ENCODE peak calls at places on chromosomes 13 and 19, in five cellular contexts. Z is left lung, H is left ventricle myocardium superior, T is sciatic nerve, U is K562. Y is an unnamed sample.

GRCh38 chr19:16209266-16209665 is 11.6 kb downstream of the AP1M1 start:
- ATAC-seq in T (no peak), H (no peak), U (no peak), Z (no peak), Y (no peak)

GRCh38 chr19:45171211-45171623 is 6.8 kb downstream of the TRAPPC6A start:
- ATAC-seq in U (peak), T (no peak), H (peak), Z (no peak), Y (peak)

GRCh38 chr13:99362362-99362761 is 55.2 kb upstream of the GPR183 start:
- ATAC-seq in T (no peak), U (no peak), Z (no peak), H (no peak), Y (no peak)

GRCh38 chr13:45078003-45078402 is 42.3 kb upstream of the GTF2F2 start:
- ATAC-seq in H (no peak), U (no peak), Z (no peak), T (no peak), Y (no peak)

GRCh38 chr19:13282486-13283065 is 132.4 kb downstream of the IER2 start:
- ATAC-seq in Z (no peak), H (no peak), T (no peak), U (no peak), Y (no peak)

GRCh38 chr19:781800-782194 is 15.5 kb upstream of the PTBP1 start:
- ATAC-seq in H (no peak), U (no peak), Z (no peak), T (no peak), Y (no peak)

GRCh38 chr19:10835089-10835753 is 791 bp downstream of the TMED1 start:
- ATAC-seq in Z (peak), T (peak), U (peak), H (no peak), Y (no peak)

GRCh38 chr13:101618440-101619187 is 166.1 kb downstream of the ITGBL1 start:
- ATAC-seq in H (no peak), Z (no peak), U (no peak), T (no peak), Y (peak)

GRCh38 chr19:12513531-12514061 is 29.0 kb upstream of the ZNF709 start:
- ATAC-seq in T (no peak), Z (no peak), H (peak), U (no peak), Y (no peak)

GRCh38 chr13:79227418-79227817 is 178.6 kb downstream of the RBM26 start:
- ATAC-seq in U (no peak), H (no peak), T (no peak), Z (no peak), Y (no peak)

GRCh38 chr13:53136554-53136953 is 107.9 kb downstream of the OLFM4 start:
- ATAC-seq in T (no peak), Z (no peak), H (no peak), U (no peak), Y (no peak)

GRCh38 chr19:1752757-1753728 is at the start of gene ONECUT3:
- ATAC-seq in Z (no peak), H (no peak), U (no peak), T (no peak), Y (no peak)

GRCh38 chr19:19439083-19439482 is 33.6 kb downstream of the GATAD2A start:
- ATAC-seq in Z (no peak), H (no peak), T (no peak), U (peak), Y (no peak)

GRCh38 chr19:2602391-2603181 is 99.9 kb downstream of the GNG7 start:
- ATAC-seq in T (peak), U (no peak), H (peak), Z (peak), Y (no peak)

GRCh38 chr13:50676602-50677001 is 166.9 kb downstream of the DLEU7 start:
- ATAC-seq in T (peak), U (no peak), Z (peak), H (no peak), Y (no peak)

GRCh38 chr13:84844473-84844872 is 954.7 kb downstream of the SLITRK6 start:
- ATAC-seq in Z (no peak), T (no peak), U (no peak), H (no peak), Y (no peak)

GRCh38 chr19:50432221-50432626 is 468 bp upstream of the MYBPC2 start:
- ATAC-seq in Z (peak), H (peak), T (no peak), U (peak), Y (no peak)

GRCh38 chr19:28309072-28309471 is 903.9 kb downstream of the UQCRFS1 start:
- ATAC-seq in H (peak), T (no peak), U (no peak), Z (no peak), Y (no peak)

GRCh38 chr19:17784201-17785008 is 10.5 kb upstream of the B3GNT3 start:
- ATAC-seq in T (peak), Z (peak), H (peak), U (peak), Y (peak)

GRCh38 chr19:49809987-49810389 is 3.1 kb downstream of the FUZ start:
- ATAC-seq in T (no peak), Z (no peak), H (no peak), U (no peak), Y (no peak)

GRCh38 chr13:112762690-112763080 is 72.8 kb downstream of the ATP11A start:
- ATAC-seq in U (no peak), T (peak), Z (no peak), H (peak), Y (no peak)

GRCh38 chr13:51502206-51502651 is 49.4 kb upstream of the INTS6 start:
- ATAC-seq in Z (no peak), T (no peak), U (no peak), H (no peak), Y (peak)

GRCh38 chr13:84912720-84913119 is 886.5 kb downstream of the SLITRK6 start:
- ATAC-seq in Z (no peak), T (no peak), U (no peak), H (no peak), Y (no peak)

GRCh38 chr13:67395577-67395976 is 165.4 kb upstream of the PCDH9 start:
- ATAC-seq in H (no peak), Z (no peak), U (no peak), T (no peak), Y (no peak)

GRCh38 chr13:22311734-22312404 is 641.0 kb downstream of the FGF9 start:
- ATAC-seq in H (peak), U (no peak), Z (no peak), T (peak), Y (peak)

GRCh38 chr19:33530261-33530660 is 8.7 kb upstream of the PEPD start:
- ATAC-seq in T (no peak), Z (no peak), H (no peak), U (no peak), Y (no peak)

GRCh38 chr19:335072-335471 is 9.5 kb downstream of the MIER2 start:
- ATAC-seq in H (no peak), U (no peak), T (peak), Z (no peak), Y (no peak)

GRCh38 chr19:42140125-42140754 is 8.0 kb upstream of the POU2F2 start:
- ATAC-seq in U (peak), T (peak), Z (peak), H (peak), Y (no peak)

GRCh38 chr13:110187501-110188161 is 119.3 kb downstream of the COL4A1 start:
- ATAC-seq in H (peak), T (peak), U (no peak), Z (peak), Y (no peak)